ENCODE peak calls at places on chromosomes 7 and 10, in four cellular contexts. One of them, this sample, is unnamed.

GRCh38 chr7:66356277-66356721 is 151.2 kb downstream of the TPST1 start:
- DNase-seq in mammary epithelial cell: peak; percentile 99
- DNase-seq in pancreas: no peak
- DNase-seq in fibroblast of lung: peak; percentile 78
- DNase-seq in this sample: no peak

GRCh38 chr10:61970182-61971015 is 68.9 kb downstream of the ARID5B start:
- DNase-seq in mammary epithelial cell: no peak
- DNase-seq in pancreas: no peak
- DNase-seq in fibroblast of lung: peak; percentile 45
- DNase-seq in this sample: no peak

GRCh38 chr10:14873090-14873760 is 5.4 kb upstream of the SUV39H2 start:
- DNase-seq in mammary epithelial cell: peak; percentile 29
- DNase-seq in pancreas: no peak
- DNase-seq in fibroblast of lung: peak; percentile 82
- DNase-seq in this sample: no peak

GRCh38 chr7:1080918-1081255 is 7.0 kb upstream of the GPER1 start:
- DNase-seq in mammary epithelial cell: no peak
- DNase-seq in pancreas: no peak
- DNase-seq in fibroblast of lung: no peak
- DNase-seq in this sample: no peak

GRCh38 chr7:143892527-143893300 is 9.3 kb downstream of the TCAF1 start:
- DNase-seq in mammary epithelial cell: peak; percentile 35
- DNase-seq in pancreas: no peak
- DNase-seq in fibroblast of lung: peak; percentile 40
- DNase-seq in this sample: no peak

GRCh38 chr10:121715969-121716368 is 117.7 kb upstream of the FGFR2 start:
- DNase-seq in mammary epithelial cell: no peak
- DNase-seq in pancreas: no peak
- DNase-seq in fibroblast of lung: no peak
- DNase-seq in this sample: no peak

GRCh38 chr7:74449809-74450397 is 3.8 kb upstream of the GTF2IRD1 start:
- DNase-seq in mammary epithelial cell: no peak
- DNase-seq in pancreas: peak; percentile 25
- DNase-seq in fibroblast of lung: no peak
- DNase-seq in this sample: peak; percentile 53

GRCh38 chr10:99966306-99966705 is 43.4 kb downstream of the DNMBP start:
- DNase-seq in mammary epithelial cell: peak; percentile 95
- DNase-seq in pancreas: no peak
- DNase-seq in fibroblast of lung: peak; percentile 98
- DNase-seq in this sample: no peak

GRCh38 chr7:47326808-47327207 is 255.1 kb downstream of the TNS3 start:
- DNase-seq in mammary epithelial cell: no peak
- DNase-seq in pancreas: no peak
- DNase-seq in fibroblast of lung: peak; percentile 70
- DNase-seq in this sample: peak; percentile 54

GRCh38 chr7:19920200-19920599 is 146.8 kb upstream of the TMEM196 start:
- DNase-seq in mammary epithelial cell: no peak
- DNase-seq in pancreas: no peak
- DNase-seq in fibroblast of lung: peak; percentile 89
- DNase-seq in this sample: no peak

GRCh38 chr7:137996386-137996851 is 5.5 kb downstream of the CREB3L2 start:
- DNase-seq in mammary epithelial cell: no peak
- DNase-seq in pancreas: no peak
- DNase-seq in fibroblast of lung: peak; percentile 89
- DNase-seq in this sample: peak; percentile 60
- H3K4me3 ChIP-seq in mammary epithelial cell: no peak overlapping the region
- H3K4me3 ChIP-seq in pancreas: no peak overlapping the region
- H3K4me3 ChIP-seq in fibroblast of lung: no peak overlapping the region
- H3K4me3 ChIP-seq in this sample: no peak overlapping the region

GRCh38 chr7:98840604-98841508 is 29.0 kb downstream of the TMEM130 start:
- DNase-seq in mammary epithelial cell: no peak
- DNase-seq in pancreas: no peak
- DNase-seq in fibroblast of lung: peak; percentile 78
- DNase-seq in this sample: no peak

GRCh38 chr7:98837632-98837972 is 32.2 kb downstream of the TMEM130 start:
- DNase-seq in mammary epithelial cell: no peak
- DNase-seq in pancreas: no peak
- DNase-seq in fibroblast of lung: no peak
- DNase-seq in this sample: no peak

GRCh38 chr7:98834949-98835348 is 34.9 kb downstream of the TMEM130 start:
- DNase-seq in mammary epithelial cell: no peak
- DNase-seq in pancreas: no peak
- DNase-seq in fibroblast of lung: no peak
- DNase-seq in this sample: no peak

GRCh38 chr7:98840096-98840495 is 29.7 kb downstream of the TMEM130 start:
- DNase-seq in mammary epithelial cell: no peak
- DNase-seq in pancreas: no peak
- DNase-seq in fibroblast of lung: no peak
- DNase-seq in this sample: no peak

DNA sequence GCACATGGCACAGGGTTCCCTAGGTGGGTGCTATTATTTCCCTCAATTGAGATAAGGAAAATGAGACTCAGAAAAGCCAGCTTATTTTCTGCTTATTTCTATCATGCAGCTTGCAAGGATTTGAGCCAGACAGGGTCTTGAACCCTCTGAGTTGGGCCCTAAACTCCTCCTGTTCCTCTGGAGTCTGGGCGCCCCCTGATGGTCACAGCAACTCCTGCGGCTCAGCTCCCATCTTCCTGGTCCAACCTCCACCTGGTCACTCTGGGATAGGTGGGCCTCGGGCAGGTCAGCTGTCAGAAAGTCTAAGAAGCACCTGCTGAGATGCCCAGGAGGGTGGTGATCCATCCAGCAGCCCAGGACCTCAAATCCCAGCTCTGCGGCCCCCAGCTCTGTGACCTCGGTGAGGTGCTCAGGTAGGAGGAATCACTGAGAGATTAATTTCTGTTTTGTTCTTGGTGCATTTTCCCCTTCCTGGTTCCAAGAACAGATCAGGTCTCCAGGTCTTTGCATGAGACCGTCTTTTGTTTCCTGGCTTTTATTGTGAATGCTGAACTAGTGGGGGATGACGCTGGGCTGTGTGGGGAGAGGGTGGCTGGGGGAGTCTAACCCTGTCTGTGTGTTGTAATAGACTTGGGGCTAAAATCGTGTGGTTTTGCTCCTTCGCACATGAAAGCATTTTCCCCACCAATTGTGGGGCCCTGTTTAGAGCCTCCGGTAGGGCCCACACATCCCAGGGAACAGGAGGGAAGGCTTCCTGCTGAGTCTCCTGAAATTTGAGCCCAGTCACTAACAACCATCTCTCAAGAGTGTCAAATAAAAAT is 32.8 kb downstream of the TMEM130 start:
- DNase-seq in mammary epithelial cell: no peak
- DNase-seq in pancreas: no peak
- DNase-seq in fibroblast of lung: no peak
- DNase-seq in this sample: peak; percentile 25
- TF ChIP-seq CTCF in mammary epithelial cell: peak; percentile 78
- TF ChIP-seq CTCF in pancreas: peak; percentile 20
- TF ChIP-seq CTCF in fibroblast of lung: peak; percentile 55
- TF ChIP-seq CTCF in this sample: peak; percentile 55

GRCh38 chr7:141754939-141755338 is 9.0 kb upstream of the TAS2R3 start:
- DNase-seq in mammary epithelial cell: peak; percentile 11
- DNase-seq in pancreas: no peak
- DNase-seq in fibroblast of lung: peak; percentile 3
- DNase-seq in this sample: no peak

GRCh38 chr7:141748401-141748800 is 10.2 kb downstream of the SSBP1 start:
- DNase-seq in mammary epithelial cell: no peak
- DNase-seq in pancreas: no peak
- DNase-seq in fibroblast of lung: peak; percentile 57
- DNase-seq in this sample: no peak

DNA sequence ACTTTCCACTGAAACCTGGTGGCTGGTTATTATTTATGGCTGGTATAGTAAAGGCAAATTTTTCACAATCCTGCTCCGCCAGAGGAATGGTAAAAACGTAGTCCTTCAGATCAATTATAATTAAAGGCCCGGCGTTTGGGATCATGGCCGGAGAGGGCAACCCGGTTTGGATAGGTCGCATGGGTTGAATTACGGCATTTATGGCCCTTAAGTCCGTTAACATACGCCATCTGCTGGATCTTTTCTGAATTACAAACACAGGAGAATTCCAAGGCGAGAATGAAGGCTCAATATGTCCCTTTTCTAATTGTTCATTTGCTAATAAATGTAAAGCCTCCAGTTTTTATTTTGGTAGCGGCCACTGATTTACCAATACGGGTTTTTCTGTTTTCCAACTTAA is 11.3 kb upstream of the TAS2R3 start:
- DNase-seq in mammary epithelial cell: no peak
- DNase-seq in pancreas: no peak
- DNase-seq in fibroblast of lung: no peak
- DNase-seq in this sample: no peak
- H3K36me3 ChIP-seq in mammary epithelial cell: peaks cover 39% of the 10 kb centered on the region
- H3K36me3 ChIP-seq in pancreas: peaks cover 50% of the 10 kb centered on the region
- H3K36me3 ChIP-seq in fibroblast of lung: peaks cover 10% of the 10 kb centered on the region
- H3K36me3 ChIP-seq in this sample: peaks cover 15% of the 10 kb centered on the region

GRCh38 chr7:43553999-43554398 is 28.9 kb upstream of the STK17A start:
- DNase-seq in mammary epithelial cell: peak; percentile 68
- DNase-seq in pancreas: no peak
- DNase-seq in fibroblast of lung: peak; percentile 23
- DNase-seq in this sample: peak; percentile 30
- H3K4me3 ChIP-seq in mammary epithelial cell: no peak overlapping the region
- H3K4me3 ChIP-seq in pancreas: no peak overlapping the region
- H3K4me3 ChIP-seq in fibroblast of lung: no peak overlapping the region
- H3K4me3 ChIP-seq in this sample: no peak overlapping the region

GRCh38 chr7:99386584-99387238 is 12.2 kb downstream of the ARPC1B start:
- DNase-seq in mammary epithelial cell: no peak
- DNase-seq in pancreas: no peak
- DNase-seq in fibroblast of lung: no peak
- DNase-seq in this sample: no peak
- TF ChIP-seq CTCF in mammary epithelial cell: peak; percentile 27
- TF ChIP-seq CTCF in pancreas: no peak
- TF ChIP-seq CTCF in fibroblast of lung: peak; percentile 8
- TF ChIP-seq CTCF in this sample: peak; percentile 19

GRCh38 chr7:80284848-80285247 is 150.2 kb downstream of the GNAI1 start:
- DNase-seq in mammary epithelial cell: peak; percentile 66
- DNase-seq in pancreas: no peak
- DNase-seq in fibroblast of lung: peak; percentile 89
- DNase-seq in this sample: no peak
- H3K36me3 ChIP-seq in mammary epithelial cell: no peaks in the 10 kb centered on the region
- H3K36me3 ChIP-seq in pancreas: no peaks in the 10 kb centered on the region
- H3K36me3 ChIP-seq in fibroblast of lung: no peaks in the 10 kb centered on the region
- H3K36me3 ChIP-seq in this sample: no peaks in the 10 kb centered on the region

GRCh38 chr7:43116451-43116850 is 4.0 kb downstream of the HECW1 start:
- DNase-seq in mammary epithelial cell: no peak
- DNase-seq in pancreas: no peak
- DNase-seq in fibroblast of lung: no peak
- DNase-seq in this sample: no peak

GRCh38 chr7:43112088-43112940 is at the start of gene HECW1:
- DNase-seq in mammary epithelial cell: no peak
- DNase-seq in pancreas: no peak
- DNase-seq in fibroblast of lung: no peak
- DNase-seq in this sample: peak; percentile 14

GRCh38 chr7:43114451-43114765 is 2.0 kb downstream of the HECW1 start:
- DNase-seq in mammary epithelial cell: no peak
- DNase-seq in pancreas: no peak
- DNase-seq in fibroblast of lung: no peak
- DNase-seq in this sample: no peak

GRCh38 chr7:43112941-43113621 is 634 bp downstream of the HECW1 start:
- DNase-seq in mammary epithelial cell: peak; percentile 37
- DNase-seq in pancreas: no peak
- DNase-seq in fibroblast of lung: peak; percentile 68
- DNase-seq in this sample: no peak

DNA sequence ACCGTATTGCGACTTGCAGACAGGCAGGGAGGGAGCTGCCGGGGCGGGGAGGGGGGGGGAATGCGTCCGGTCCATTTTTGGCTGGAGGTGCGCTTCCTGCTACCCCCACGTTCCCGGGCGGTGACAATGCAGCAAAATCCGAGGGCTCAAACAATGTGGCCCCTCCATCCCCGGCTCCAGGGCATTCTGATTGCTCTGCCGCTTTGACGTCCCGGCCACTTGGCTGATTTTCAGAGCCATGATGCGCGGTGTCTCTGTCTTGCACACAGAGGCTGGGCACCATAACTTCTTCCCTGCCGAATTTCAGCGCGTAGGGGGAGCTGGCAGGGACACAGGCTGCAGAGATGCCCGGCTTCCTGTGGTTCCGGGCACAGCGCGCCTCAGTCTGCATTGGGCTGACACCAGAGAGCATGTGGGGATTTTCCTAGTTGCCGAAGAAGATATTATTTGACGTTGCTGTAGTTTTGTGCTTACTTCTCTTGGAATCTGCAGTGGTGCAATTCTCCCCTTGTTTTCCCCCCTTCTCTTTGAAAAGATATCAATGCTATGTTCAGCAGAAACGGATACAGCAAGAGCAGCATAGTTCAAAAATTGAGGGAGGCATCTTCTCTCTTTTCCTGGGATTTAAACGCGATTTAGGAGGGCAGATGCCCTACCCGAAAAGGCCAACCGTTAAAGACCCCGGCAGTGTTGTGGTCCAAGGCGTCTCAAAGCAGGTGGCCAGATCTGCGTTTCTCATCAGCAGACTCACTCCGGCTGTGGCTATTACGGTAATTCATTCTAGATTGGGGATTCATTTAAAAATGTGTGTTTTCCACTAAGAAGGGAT is 1.4 kb downstream of the HECW1 start:
- DNase-seq in mammary epithelial cell: no peak
- DNase-seq in pancreas: no peak
- DNase-seq in fibroblast of lung: no peak
- DNase-seq in this sample: no peak
- H3K4me3 ChIP-seq in mammary epithelial cell: peak overlapping the region; percentile 5
- H3K4me3 ChIP-seq in pancreas: no peak overlapping the region
- H3K4me3 ChIP-seq in fibroblast of lung: peak overlapping the region; percentile 32
- H3K4me3 ChIP-seq in this sample: peak overlapping the region; percentile 40

GRCh38 chr10:95908450-95908849 is 675 bp downstream of the CC2D2B start:
- DNase-seq in mammary epithelial cell: no peak
- DNase-seq in pancreas: no peak
- DNase-seq in fibroblast of lung: no peak
- DNase-seq in this sample: no peak

GRCh38 chr10:95907454-95908253 is at the start of gene CC2D2B:
- DNase-seq in mammary epithelial cell: peak; percentile 82
- DNase-seq in pancreas: peak; percentile 73
- DNase-seq in fibroblast of lung: peak; percentile 84
- DNase-seq in this sample: peak; percentile 79

GRCh38 chr10:95909591-95909990 is 1.8 kb downstream of the CC2D2B start:
- DNase-seq in mammary epithelial cell: no peak
- DNase-seq in pancreas: no peak
- DNase-seq in fibroblast of lung: no peak
- DNase-seq in this sample: no peak

DNA sequence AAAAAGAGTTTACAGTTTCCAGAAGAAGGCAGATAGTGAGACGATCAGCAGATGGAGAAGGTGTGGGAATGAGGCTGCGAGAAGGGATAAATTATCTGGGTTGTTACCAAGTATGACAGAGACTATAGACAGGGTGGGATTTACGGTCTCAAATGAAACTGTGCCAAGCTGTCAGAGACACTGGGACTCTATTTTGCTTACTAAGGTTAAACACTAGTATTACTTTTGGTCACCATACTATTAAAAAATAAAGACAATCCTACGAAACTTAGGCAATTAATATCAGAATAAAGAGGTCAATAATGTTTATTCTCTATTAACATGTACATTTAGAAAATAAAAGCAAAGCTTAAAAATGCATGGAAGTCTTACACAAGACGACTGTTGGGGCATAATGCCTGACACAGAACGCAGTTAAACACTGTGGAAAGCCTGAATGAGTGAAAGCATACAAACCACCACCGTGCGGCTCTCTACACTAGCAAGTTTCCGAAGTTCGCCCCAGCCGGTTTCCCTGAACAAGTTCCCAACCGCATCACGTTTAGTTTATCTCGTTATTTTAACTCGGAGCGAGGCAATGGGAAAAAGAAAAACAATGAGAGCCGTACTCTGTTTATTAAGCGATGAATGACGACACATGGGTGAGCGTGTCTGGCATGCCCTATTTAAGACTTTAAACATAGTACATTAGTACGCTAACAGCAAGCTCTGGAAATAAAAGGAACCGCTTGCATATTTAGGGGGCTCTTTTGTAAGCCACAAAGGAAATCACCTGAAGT is 911 bp upstream of the CC2D2B start:
- DNase-seq in mammary epithelial cell: peak; percentile 56
- DNase-seq in pancreas: peak; percentile 19
- DNase-seq in fibroblast of lung: peak; percentile 65
- DNase-seq in this sample: no peak
- TF ChIP-seq CTCF in mammary epithelial cell: peak; percentile 34
- TF ChIP-seq CTCF in pancreas: no peak
- TF ChIP-seq CTCF in fibroblast of lung: peak; percentile 16
- TF ChIP-seq CTCF in this sample: no peak